ENCODE peak calls at places on chromosome 17, in ten cellular contexts. L, J, H, W, Z, B, E, Y, G and P are unnamed samples.

GRCh38 chr17:48624544-48625501 is 1.3 kb downstream of the HOXB9 start:
- DNase-seq in L (no peak), J (no peak), H (no peak), W (no peak), Z (no peak), B (no peak), E (no peak), Y (peak; percentile 40), G (peak; percentile 81), P (no peak)

GRCh38 chr17:69525920-69526841 is 111.7 kb downstream of the MAP2K6 start:
- DNase-seq in L (peak; percentile 57), J (no peak), H (no peak), W (no peak), Z (peak; percentile 96), B (peak; percentile 62), E (no peak), Y (peak; percentile 78), G (no peak), P (no peak)

GRCh38 chr17:15475620-15476354 is 8.4 kb upstream of the CDRT4 start:
- DNase-seq in L (no peak), J (no peak), H (no peak), W (no peak), Z (no peak), B (no peak), E (no peak), Y (peak; percentile 45), G (no peak), P (no peak)

GRCh38 chr17:5263441-5263840 is 18.6 kb upstream of the RABEP1 start:
- DNase-seq in L (no peak), J (no peak), H (no peak), W (no peak), Z (no peak), B (no peak), E (no peak), Y (no peak), G (no peak), P (no peak)

GRCh38 chr17:14214271-14214670 is 22.4 kb downstream of the CDRT15 start:
- DNase-seq in L (no peak), J (no peak), H (no peak), W (no peak), Z (no peak), B (no peak), E (no peak), Y (no peak), G (no peak), P (no peak)

GRCh38 chr17:50630524-50631194 is 4.0 kb upstream of the ABCC3 start:
- DNase-seq in L (peak; percentile 72), J (peak; percentile 42), H (peak; percentile 83), W (no peak), Z (peak; percentile 52), B (peak; percentile 66), E (peak; percentile 22), Y (no peak), G (peak; percentile 81), P (no peak)

GRCh38 chr17:30344283-30345088 is 10.6 kb upstream of the TMIGD1 start:
- DNase-seq in L (peak; percentile 48), J (no peak), H (no peak), W (peak; percentile 80), Z (peak; percentile 92), B (peak; percentile 88), E (no peak), Y (peak; percentile 29), G (no peak), P (no peak)

GRCh38 chr17:31802502-31802901 is 56.5 kb downstream of the COPRS start:
- DNase-seq in L (peak; percentile 11), J (no peak), H (no peak), W (no peak), Z (peak; percentile 46), B (no peak), E (no peak), Y (no peak), G (no peak), P (no peak)

GRCh38 chr17:4101127-4101798 is 41.6 kb downstream of the ZZEF1 start:
- DNase-seq in L (peak; percentile 40), J (no peak), H (no peak), W (no peak), Z (peak; percentile 24), B (no peak), E (no peak), Y (peak; percentile 21), G (no peak), P (no peak)

GRCh38 chr17:47801906-47802305 is 19.7 kb downstream of the OSBPL7 start:
- DNase-seq in L (no peak), J (no peak), H (no peak), W (no peak), Z (no peak), B (no peak), E (no peak), Y (no peak), G (peak; percentile 43), P (no peak)

GRCh38 chr17:75096082-75096625 is 8.4 kb downstream of the SLC16A5 start:
- DNase-seq in L (peak; percentile 87), J (no peak), H (no peak), W (peak; percentile 91), Z (no peak), B (no peak), E (no peak), Y (peak; percentile 50), G (peak; percentile 94), P (no peak)

GRCh38 chr17:35051183-35051578 is 12.3 kb downstream of the RFFL start:
- DNase-seq in L (peak; percentile 7), J (no peak), H (no peak), W (no peak), Z (no peak), B (no peak), E (no peak), Y (no peak), G (no peak), P (no peak)

GRCh38 chr17:5958850-5959249 is 111.3 kb upstream of the WSCD1 start:
- DNase-seq in L (no peak), J (no peak), H (no peak), W (no peak), Z (no peak), B (no peak), E (no peak), Y (no peak), G (no peak), P (no peak)

GRCh38 chr17:58756246-58757161 is 850 bp downstream of the PPM1E start:
- DNase-seq in L (peak; percentile 19), J (no peak), H (peak; percentile 59), W (no peak), Z (peak; percentile 36), B (peak; percentile 15), E (no peak), Y (no peak), G (no peak), P (no peak)

GRCh38 chr17:6455321-6455705 is 11.1 kb downstream of the PIMREG start:
- DNase-seq in L (no peak), J (no peak), H (no peak), W (no peak), Z (no peak), B (no peak), E (no peak), Y (no peak), G (peak; percentile 94), P (peak; percentile 86)

GRCh38 chr17:82012482-82013295 is 10.0 kb downstream of the CENPX start:
- DNase-seq in L (peak; percentile 43), J (no peak), H (no peak), W (no peak), Z (no peak), B (no peak), E (no peak), Y (no peak), G (no peak), P (no peak)

GRCh38 chr17:33506889-33507650 is 214.0 kb upstream of the ASIC2 start:
- DNase-seq in L (peak; percentile 56), J (no peak), H (no peak), W (no peak), Z (no peak), B (no peak), E (no peak), Y (peak; percentile 1), G (peak; percentile 77), P (no peak)

GRCh38 chr17:45895304-45895968 is 1.1 kb downstream of the MAPT start:
- DNase-seq in L (no peak), J (no peak), H (no peak), W (no peak), Z (peak; percentile 20), B (peak; percentile 23), E (no peak), Y (peak; percentile 18), G (no peak), P (no peak)

GRCh38 chr17:4329838-4330237 is 36.6 kb downstream of the UBE2G1 start:
- DNase-seq in L (no peak), J (no peak), H (no peak), W (no peak), Z (no peak), B (no peak), E (no peak), Y (peak; percentile 93), G (no peak), P (no peak)

GRCh38 chr17:81018044-81018802 is 16.7 kb upstream of the BAIAP2 start:
- DNase-seq in L (no peak), J (no peak), H (peak; percentile 68), W (peak; percentile 73), Z (peak; percentile 73), B (peak; percentile 36), E (no peak), Y (peak; percentile 45), G (peak; percentile 71), P (no peak)

GRCh38 chr17:48048321-48049140 is at the start of gene NFE2L1:
- DNase-seq in L (peak; percentile 92), J (no peak), H (no peak), W (peak; percentile 95), Z (peak; percentile 94), B (peak; percentile 93), E (peak; percentile 60), Y (peak; percentile 93), G (peak; percentile 97), P (peak; percentile 95)

GRCh38 chr17:42266918-42267766 is 9.0 kb downstream of the STAT5B start:
- DNase-seq in L (peak; percentile 69), J (no peak), H (no peak), W (no peak), Z (peak; percentile 89), B (no peak), E (no peak), Y (peak; percentile 82), G (no peak), P (no peak)

GRCh38 chr17:21007646-21008045 is 35.2 kb downstream of the USP22 start:
- DNase-seq in L (no peak), J (no peak), H (no peak), W (no peak), Z (no peak), B (no peak), E (no peak), Y (no peak), G (peak; percentile 10), P (no peak)

GRCh38 chr17:46162871-46163270 is 30.4 kb downstream of the KANSL1 start:
- DNase-seq in L (no peak), J (no peak), H (no peak), W (no peak), Z (no peak), B (no peak), E (no peak), Y (no peak), G (no peak), P (no peak)

GRCh38 chr17:67577429-67577828 is 140.3 kb upstream of the NOL11 start:
- DNase-seq in L (no peak), J (no peak), H (no peak), W (no peak), Z (no peak), B (no peak), E (no peak), Y (no peak), G (no peak), P (no peak)

GRCh38 chr17:64641499-64641898 is 20.6 kb downstream of the SMURF2 start:
- DNase-seq in L (peak; percentile 74), J (no peak), H (no peak), W (no peak), Z (peak; percentile 52), B (no peak), E (no peak), Y (peak; percentile 90), G (no peak), P (no peak)

GRCh38 chr17:77473615-77474226 is 333.0 kb downstream of the SEC14L1 start:
- DNase-seq in L (no peak), J (no peak), H (no peak), W (no peak), Z (no peak), B (no peak), E (no peak), Y (no peak), G (no peak), P (no peak)

GRCh38 chr17:59761385-59762021 is 54.0 kb downstream of the VMP1 start:
- DNase-seq in L (no peak), J (no peak), H (no peak), W (no peak), Z (peak; percentile 60), B (no peak), E (no peak), Y (peak; percentile 96), G (no peak), P (no peak)